ENCODE peak calls at places on chromosomes 12 and 14, in six cellular contexts. Q is tibial artery, O is lower leg skin, I is astrocyte of the spinal cord, W is fibroblast of mammary gland, L is GM23248. Z is an unnamed sample.

GRCh38 chr14:77565289-77566081 is 51.0 kb downstream of the SPTLC2 start:
- DNase-seq in Q (no peak), O (no peak), I (no peak), W (peak), L (peak), Z (peak)

GRCh38 chr14:89598548-89599186 is 181.6 kb upstream of the FOXN3 start:
- DNase-seq in Q (no peak), O (no peak), I (peak), W (peak), L (peak), Z (no peak)

GRCh38 chr12:46043972-46044520 is 53.7 kb upstream of the SCAF11 start:
- DNase-seq in Q (no peak), O (no peak), I (no peak), W (no peak), L (no peak), Z (no peak)

GRCh38 chr12:8493084-8493483 is 20.2 kb upstream of the CLEC4D start:
- DNase-seq in Q (no peak), O (peak), I (no peak), W (no peak), L (no peak), Z (no peak)

GRCh38 chr12:65462506-65462905 is 184.0 kb downstream of the MSRB3 start:
- DNase-seq in Q (no peak), O (no peak), I (no peak), W (no peak), L (no peak), Z (no peak)

GRCh38 chr14:36362648-36363047 is 42.2 kb upstream of the MBIP start:
- DNase-seq in Q (no peak), O (no peak), I (no peak), W (no peak), L (no peak), Z (no peak)

GRCh38 chr12:71877335-71878121 is 38.0 kb downstream of the TBC1D15 start:
- DNase-seq in Q (no peak), O (no peak), I (no peak), W (no peak), L (no peak), Z (no peak)

GRCh38 chr14:89564291-89564957 is 147.4 kb upstream of the FOXN3 start:
- DNase-seq in Q (no peak), O (no peak), I (peak), W (peak), L (peak), Z (no peak)

GRCh38 chr14:79608426-79608825 is 602.9 kb downstream of the DIO2 start:
- DNase-seq in Q (no peak), O (no peak), I (no peak), W (no peak), L (no peak), Z (no peak)

GRCh38 chr12:111033281-111034147 is 113.1 kb upstream of the MYL2 start:
- DNase-seq in Q (peak), O (no peak), I (no peak), W (no peak), L (no peak), Z (no peak)

GRCh38 chr12:2057041-2057792 is 4.4 kb downstream of the CACNA1C start:
- DNase-seq in Q (peak), O (no peak), I (peak), W (peak), L (peak), Z (peak)

GRCh38 chr12:12356467-12356885 is 402 bp upstream of the BORCS5 start:
- DNase-seq in Q (no peak), O (no peak), I (no peak), W (no peak), L (no peak), Z (no peak)

GRCh38 chr12:91926810-91927209 is 218.8 kb downstream of the BTG1 start:
- DNase-seq in Q (no peak), O (no peak), I (peak), W (peak), L (peak), Z (no peak)

GRCh38 chr12:13816394-13816793 is 165.0 kb downstream of the GRIN2B start:
- DNase-seq in Q (no peak), O (no peak), I (no peak), W (no peak), L (no peak), Z (no peak)

GRCh38 chr12:28066879-28067278 is 94.3 kb upstream of the PTHLH start:
- DNase-seq in Q (no peak), O (no peak), I (no peak), W (no peak), L (peak), Z (no peak)

GRCh38 chr12:48765753-48766162 is 23.1 kb downstream of the ADCY6 start:
- DNase-seq in Q (no peak), O (no peak), I (no peak), W (peak), L (peak), Z (peak)

GRCh38 chr14:101225116-101225728 is 321.7 kb upstream of the RTL1 start:
- DNase-seq in Q (no peak), O (no peak), I (no peak), W (no peak), L (no peak), Z (no peak)

DNA sequence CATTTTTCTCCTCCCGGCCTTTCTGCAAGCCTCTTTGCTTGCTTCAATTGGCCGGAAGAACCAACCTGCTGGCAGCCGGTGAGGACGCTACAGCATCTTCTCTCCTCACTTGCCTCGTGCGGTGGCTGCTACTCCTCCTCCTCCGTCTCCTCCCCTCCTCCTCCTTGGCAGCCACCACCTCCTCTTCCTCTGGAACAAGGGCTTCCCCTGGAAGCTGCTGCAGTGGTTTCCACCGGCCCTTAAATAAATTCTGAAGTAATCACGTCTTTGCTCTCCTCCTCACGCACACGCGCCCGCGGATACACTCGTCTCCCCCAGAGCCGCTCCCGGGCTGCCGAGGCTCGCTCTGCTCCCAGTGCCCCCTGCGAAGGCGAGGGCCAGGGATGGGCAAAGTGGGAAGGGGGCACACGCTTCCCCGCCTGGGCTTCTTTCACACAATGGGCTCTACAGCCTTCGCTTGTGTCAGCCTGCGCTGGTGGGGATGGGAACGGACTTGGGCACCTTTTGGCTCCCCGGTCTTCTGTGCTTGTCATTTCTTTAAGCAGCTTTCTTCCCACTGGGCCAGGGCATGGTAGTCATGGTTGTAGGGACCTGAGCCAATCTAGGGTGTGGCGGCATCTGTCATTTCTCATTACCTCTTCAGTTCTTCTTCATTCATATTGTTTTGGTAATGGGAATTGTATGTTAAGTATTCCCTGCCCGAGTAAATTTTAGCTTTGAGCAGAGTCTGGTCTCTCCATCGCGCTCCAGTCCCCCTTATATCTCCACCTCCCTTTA is at the start of gene PPFIA2:
- DNase-seq in Q (peak), O (no peak), I (peak), W (peak), L (peak), Z (peak)
- H3K4me3 ChIP-seq in Q (peak), O (peak), I (peak), W (peak), L (peak), Z (peak)

DNA sequence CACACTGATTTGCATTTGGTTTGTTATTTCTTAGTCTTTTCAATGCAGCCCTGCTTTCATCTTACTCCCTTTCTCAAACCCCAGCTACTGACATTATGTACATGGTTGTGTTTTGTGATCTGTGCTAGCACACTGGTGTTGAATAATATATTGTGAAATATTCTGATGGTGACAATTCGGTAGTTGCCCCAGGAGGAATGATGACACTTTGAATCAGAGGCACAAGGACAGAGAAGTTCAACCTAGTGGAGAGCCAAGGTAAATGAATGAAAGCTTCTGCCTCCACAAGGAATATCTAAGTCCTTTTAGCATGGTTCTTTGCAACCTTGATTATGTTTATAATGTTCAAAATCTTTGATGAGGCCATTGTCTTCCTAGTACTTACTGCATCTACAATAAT is 159.9 kb downstream of the PDE3A start:
- DNase-seq in Q (no peak), O (no peak), I (no peak), W (no peak), L (no peak), Z (no peak)
- H3K4me3 ChIP-seq in Q (peak), O (no peak), I (no peak), W (no peak), L (no peak), Z (no peak)

GRCh38 chr12:104506691-104507401 is 50.1 kb downstream of the CHST11 start:
- DNase-seq in Q (no peak), O (no peak), I (no peak), W (no peak), L (no peak), Z (no peak)

GRCh38 chr12:104504151-104504550 is 47.4 kb downstream of the CHST11 start:
- DNase-seq in Q (no peak), O (no peak), I (no peak), W (no peak), L (no peak), Z (no peak)

GRCh38 chr12:104503191-104503590 is 46.4 kb downstream of the CHST11 start:
- DNase-seq in Q (no peak), O (no peak), I (no peak), W (no peak), L (no peak), Z (no peak)

GRCh38 chr12:104507672-104508071 is 50.9 kb downstream of the CHST11 start:
- DNase-seq in Q (no peak), O (no peak), I (no peak), W (peak), L (no peak), Z (no peak)

DNA sequence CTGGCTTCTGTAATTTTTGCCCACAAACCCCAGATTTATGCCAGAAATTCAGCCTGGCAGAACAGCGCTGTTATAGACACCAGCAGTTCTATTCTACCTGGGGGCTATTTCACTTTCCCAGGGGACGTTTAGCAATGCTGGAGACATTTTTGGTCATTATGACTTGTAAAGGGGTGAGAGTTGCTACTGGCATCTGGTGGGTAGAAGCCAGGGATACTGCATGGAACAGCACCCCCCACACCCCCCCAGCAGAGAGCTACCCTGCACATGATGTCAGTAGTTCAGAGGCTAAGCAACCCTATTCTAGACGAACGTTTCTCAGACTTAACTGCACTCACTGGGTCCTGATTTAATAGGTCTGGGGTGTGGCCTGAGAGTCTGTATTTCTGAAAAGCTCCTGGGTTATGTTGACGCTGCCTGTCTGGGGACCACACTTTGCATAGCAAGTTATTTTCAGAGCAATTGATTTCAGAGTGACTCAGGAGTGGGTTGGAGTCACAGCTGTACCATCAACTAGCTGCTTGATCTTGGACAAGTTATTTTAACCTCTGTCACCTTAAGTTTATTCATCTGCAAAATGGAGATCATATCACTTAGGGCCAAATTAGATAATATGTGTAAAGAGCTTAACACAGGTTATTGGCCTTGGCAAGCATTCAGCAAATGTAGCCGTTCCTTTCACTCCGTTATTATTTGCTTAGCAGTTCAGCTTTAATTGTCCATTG is 48.5 kb downstream of the CHST11 start:
- DNase-seq in Q (no peak), O (no peak), I (no peak), W (no peak), L (no peak), Z (no peak)
- H3K4me3 ChIP-seq in Q (no peak), O (no peak), I (no peak), W (no peak), L (no peak), Z (no peak)

DNA sequence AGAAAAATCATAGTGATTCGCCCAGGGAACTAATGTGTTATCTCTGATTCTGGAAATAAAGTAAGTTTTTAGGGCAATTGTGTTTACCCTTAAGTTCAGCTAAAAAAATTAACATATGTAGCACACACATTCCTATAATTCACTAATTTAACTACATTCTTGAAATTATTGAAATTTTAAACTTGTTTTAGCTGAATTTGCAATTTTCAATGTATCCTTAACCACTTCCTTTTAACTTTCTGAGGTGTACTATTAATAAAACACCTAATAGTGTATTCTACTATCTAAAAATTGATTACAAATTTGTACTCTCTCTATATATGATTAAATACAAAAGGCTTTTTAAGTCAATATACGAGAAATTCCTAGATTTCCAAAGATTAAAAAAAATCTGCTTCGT is 2.2 kb downstream of the KLHL28 start:
- DNase-seq in Q (no peak), O (no peak), I (no peak), W (no peak), L (no peak), Z (no peak)
- H3K4me3 ChIP-seq in Q (peak), O (no peak), I (no peak), W (peak), L (peak), Z (no peak)

DNA sequence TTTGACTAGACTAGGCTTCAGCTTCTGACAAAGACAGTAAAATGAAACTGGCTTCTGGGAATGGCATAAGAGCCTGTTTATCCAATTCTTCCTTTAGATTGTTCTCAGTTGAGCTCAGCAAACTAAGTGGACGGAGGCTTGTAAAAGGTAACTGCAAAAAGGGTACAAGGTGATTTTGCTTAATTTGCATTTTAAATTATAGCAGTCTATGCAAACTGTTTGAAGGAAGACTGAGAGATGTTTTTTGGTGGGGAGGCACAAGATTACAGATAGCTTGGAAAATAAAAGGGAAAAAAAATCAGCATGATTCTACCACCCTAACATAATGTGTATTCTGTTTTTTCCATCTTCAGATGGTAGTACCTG is 5.0 kb downstream of the SUSD6 start:
- DNase-seq in Q (no peak), O (no peak), I (no peak), W (no peak), L (no peak), Z (no peak)
- H3K4me3 ChIP-seq in Q (peak), O (no peak), I (peak), W (no peak), L (peak), Z (no peak)

Z was measured in brain microvascular endothelial cell.